ENCODE peak calls at places on chromosomes 5 and 9, in ten cellular contexts. One of them, this sample, is unnamed.

GRCh38 chr5:113347572-113347971 is 87.2 kb downstream of the TSSK1B start:
- DNase-seq in IMR-90: no peak
- DNase-seq in HCT116: no peak
- DNase-seq in Peyer's patch: no peak
- DNase-seq in H54: no peak
- DNase-seq in gastrocnemius medialis: no peak
- DNase-seq in sigmoid colon: no peak
- DNase-seq in heart left ventricle: no peak
- DNase-seq in lower leg skin: no peak
- DNase-seq in GM12878: no peak
- DNase-seq in this sample: no peak

GRCh38 chr5:130724658-130725057 is 440.4 kb downstream of the HINT1 start:
- DNase-seq in sigmoid colon: no peak
- DNase-seq in HCT116: no peak
- DNase-seq in lower leg skin: no peak
- DNase-seq in Peyer's patch: no peak
- DNase-seq in IMR-90: no peak
- DNase-seq in H54: no peak
- DNase-seq in heart left ventricle: no peak
- DNase-seq in gastrocnemius medialis: no peak
- DNase-seq in GM12878: no peak
- DNase-seq in this sample: no peak

GRCh38 chr5:148843510-148844318 is 17.3 kb downstream of the ADRB2 start:
- DNase-seq in IMR-90: peak
- DNase-seq in heart left ventricle: no peak
- DNase-seq in sigmoid colon: no peak
- DNase-seq in lower leg skin: no peak
- DNase-seq in gastrocnemius medialis: no peak
- DNase-seq in GM12878: no peak
- DNase-seq in H54: no peak
- DNase-seq in HCT116: no peak
- DNase-seq in Peyer's patch: no peak
- DNase-seq in this sample: no peak

GRCh38 chr9:34197756-34198711 is 19.2 kb downstream of the UBAP1 start:
- DNase-seq in Peyer's patch: no peak
- DNase-seq in IMR-90: no peak
- DNase-seq in sigmoid colon: no peak
- DNase-seq in H54: no peak
- DNase-seq in lower leg skin: peak
- DNase-seq in gastrocnemius medialis: no peak
- DNase-seq in GM12878: no peak
- DNase-seq in heart left ventricle: peak
- DNase-seq in HCT116: no peak
- DNase-seq in this sample: no peak

GRCh38 chr9:589723-590122 is 251.8 kb upstream of the DMRT1 start:
- DNase-seq in Peyer's patch: no peak
- DNase-seq in lower leg skin: no peak
- DNase-seq in H54: no peak
- DNase-seq in heart left ventricle: no peak
- DNase-seq in gastrocnemius medialis: no peak
- DNase-seq in GM12878: no peak
- DNase-seq in HCT116: no peak
- DNase-seq in IMR-90: peak
- DNase-seq in sigmoid colon: no peak
- DNase-seq in this sample: no peak

GRCh38 chr9:132754236-132754635 is 84.0 kb downstream of the GTF3C4 start:
- DNase-seq in H54: no peak
- DNase-seq in heart left ventricle: no peak
- DNase-seq in HCT116: no peak
- DNase-seq in IMR-90: no peak
- DNase-seq in sigmoid colon: peak
- DNase-seq in GM12878: no peak
- DNase-seq in lower leg skin: peak
- DNase-seq in Peyer's patch: no peak
- DNase-seq in gastrocnemius medialis: no peak
- DNase-seq in this sample: peak

GRCh38 chr5:177495243-177496060 is 2.0 kb downstream of the PDLIM7 start:
- DNase-seq in sigmoid colon: peak
- DNase-seq in H54: peak
- DNase-seq in HCT116: no peak
- DNase-seq in GM12878: no peak
- DNase-seq in IMR-90: peak
- DNase-seq in gastrocnemius medialis: no peak
- DNase-seq in heart left ventricle: peak
- DNase-seq in lower leg skin: no peak
- DNase-seq in Peyer's patch: no peak
- DNase-seq in this sample: peak

GRCh38 chr9:104009853-104010252 is 84.3 kb upstream of the SMC2 start:
- DNase-seq in heart left ventricle: no peak
- DNase-seq in H54: no peak
- DNase-seq in gastrocnemius medialis: no peak
- DNase-seq in Peyer's patch: no peak
- DNase-seq in sigmoid colon: no peak
- DNase-seq in GM12878: no peak
- DNase-seq in lower leg skin: no peak
- DNase-seq in HCT116: no peak
- DNase-seq in IMR-90: no peak
- DNase-seq in this sample: no peak

GRCh38 chr5:81755320-81755719 is 4.4 kb upstream of the SSBP2 start:
- DNase-seq in gastrocnemius medialis: peak
- DNase-seq in heart left ventricle: no peak
- DNase-seq in HCT116: peak
- DNase-seq in sigmoid colon: peak
- DNase-seq in H54: peak
- DNase-seq in GM12878: no peak
- DNase-seq in Peyer's patch: no peak
- DNase-seq in IMR-90: peak
- DNase-seq in lower leg skin: no peak
- DNase-seq in this sample: peak

GRCh38 chr5:103092676-103093075 is 27.3 kb downstream of the GIN1 start:
- DNase-seq in H54: no peak
- DNase-seq in lower leg skin: no peak
- DNase-seq in gastrocnemius medialis: no peak
- DNase-seq in sigmoid colon: no peak
- DNase-seq in Peyer's patch: no peak
- DNase-seq in heart left ventricle: no peak
- DNase-seq in GM12878: no peak
- DNase-seq in HCT116: no peak
- DNase-seq in IMR-90: no peak
- DNase-seq in this sample: no peak

GRCh38 chr5:103094737-103095136 is 25.2 kb downstream of the GIN1 start:
- DNase-seq in lower leg skin: no peak
- DNase-seq in GM12878: no peak
- DNase-seq in IMR-90: no peak
- DNase-seq in gastrocnemius medialis: no peak
- DNase-seq in H54: no peak
- DNase-seq in heart left ventricle: no peak
- DNase-seq in HCT116: no peak
- DNase-seq in Peyer's patch: no peak
- DNase-seq in sigmoid colon: no peak
- DNase-seq in this sample: no peak

GRCh38 chr5:103090791-103091190 is 29.1 kb downstream of the GIN1 start:
- DNase-seq in IMR-90: no peak
- DNase-seq in gastrocnemius medialis: no peak
- DNase-seq in heart left ventricle: no peak
- DNase-seq in Peyer's patch: no peak
- DNase-seq in lower leg skin: no peak
- DNase-seq in GM12878: no peak
- DNase-seq in HCT116: no peak
- DNase-seq in H54: no peak
- DNase-seq in sigmoid colon: no peak
- DNase-seq in this sample: no peak

GRCh38 chr5:103089272-103089671 is 30.7 kb downstream of the GIN1 start:
- DNase-seq in IMR-90: no peak
- DNase-seq in heart left ventricle: no peak
- DNase-seq in lower leg skin: no peak
- DNase-seq in sigmoid colon: no peak
- DNase-seq in GM12878: no peak
- DNase-seq in Peyer's patch: no peak
- DNase-seq in HCT116: no peak
- DNase-seq in H54: no peak
- DNase-seq in gastrocnemius medialis: no peak
- DNase-seq in this sample: no peak

GRCh38 chr5:103093727-103094126 is 26.2 kb downstream of the GIN1 start:
- DNase-seq in IMR-90: no peak
- DNase-seq in HCT116: no peak
- DNase-seq in Peyer's patch: no peak
- DNase-seq in sigmoid colon: no peak
- DNase-seq in GM12878: no peak
- DNase-seq in H54: no peak
- DNase-seq in lower leg skin: no peak
- DNase-seq in heart left ventricle: no peak
- DNase-seq in gastrocnemius medialis: no peak
- DNase-seq in this sample: no peak
- TF ChIP-seq POLR2A in IMR-90: no peak
- TF ChIP-seq POLR2A in HCT116: no peak
- TF ChIP-seq POLR2A in Peyer's patch: no peak
- TF ChIP-seq POLR2A in sigmoid colon: no peak
- TF ChIP-seq POLR2A in GM12878: no peak
- TF ChIP-seq POLR2A in H54: no peak
- TF ChIP-seq POLR2A in lower leg skin: no peak
- TF ChIP-seq POLR2A in heart left ventricle: no peak
- TF ChIP-seq POLR2A in gastrocnemius medialis: no peak
- TF ChIP-seq POLR2A in this sample: no peak

GRCh38 chr5:154757647-154758406 is 2.6 kb downstream of the LARP1 start:
- DNase-seq in IMR-90: peak
- DNase-seq in heart left ventricle: no peak
- DNase-seq in GM12878: no peak
- DNase-seq in H54: no peak
- DNase-seq in Peyer's patch: peak
- DNase-seq in lower leg skin: no peak
- DNase-seq in HCT116: no peak
- DNase-seq in gastrocnemius medialis: no peak
- DNase-seq in sigmoid colon: no peak
- DNase-seq in this sample: peak
- TF ChIP-seq POLR2A in IMR-90: no peak
- TF ChIP-seq POLR2A in heart left ventricle: no peak
- TF ChIP-seq POLR2A in GM12878: no peak
- TF ChIP-seq POLR2A in H54: no peak
- TF ChIP-seq POLR2A in Peyer's patch: no peak
- TF ChIP-seq POLR2A in lower leg skin: no peak
- TF ChIP-seq POLR2A in HCT116: no peak
- TF ChIP-seq POLR2A in gastrocnemius medialis: no peak
- TF ChIP-seq POLR2A in sigmoid colon: no peak
- TF ChIP-seq POLR2A in this sample: no peak

GRCh38 chr5:138542956-138543729 is at the start of gene ETF1:
- DNase-seq in Peyer's patch: peak
- DNase-seq in heart left ventricle: peak
- DNase-seq in GM12878: peak
- DNase-seq in HCT116: peak
- DNase-seq in sigmoid colon: peak
- DNase-seq in H54: peak
- DNase-seq in gastrocnemius medialis: peak
- DNase-seq in lower leg skin: peak
- DNase-seq in IMR-90: peak
- DNase-seq in this sample: peak

GRCh38 chr5:138542120-138542955 is 698 bp downstream of the ETF1 start:
- DNase-seq in heart left ventricle: no peak
- DNase-seq in Peyer's patch: no peak
- DNase-seq in GM12878: no peak
- DNase-seq in H54: no peak
- DNase-seq in sigmoid colon: peak
- DNase-seq in gastrocnemius medialis: no peak
- DNase-seq in HCT116: no peak
- DNase-seq in IMR-90: peak
- DNase-seq in lower leg skin: no peak
- DNase-seq in this sample: peak

GRCh38 chr5:138543730-138544104 is 681 bp upstream of the ETF1 start:
- DNase-seq in heart left ventricle: no peak
- DNase-seq in lower leg skin: peak
- DNase-seq in IMR-90: no peak
- DNase-seq in GM12878: no peak
- DNase-seq in HCT116: no peak
- DNase-seq in sigmoid colon: no peak
- DNase-seq in H54: peak
- DNase-seq in gastrocnemius medialis: no peak
- DNase-seq in Peyer's patch: peak
- DNase-seq in this sample: no peak

GRCh38 chr5:138545919-138546562 is 3.0 kb upstream of the ETF1 start:
- DNase-seq in H54: no peak
- DNase-seq in heart left ventricle: no peak
- DNase-seq in sigmoid colon: no peak
- DNase-seq in IMR-90: peak
- DNase-seq in Peyer's patch: no peak
- DNase-seq in gastrocnemius medialis: no peak
- DNase-seq in GM12878: no peak
- DNase-seq in lower leg skin: no peak
- DNase-seq in HCT116: no peak
- DNase-seq in this sample: no peak

DNA sequence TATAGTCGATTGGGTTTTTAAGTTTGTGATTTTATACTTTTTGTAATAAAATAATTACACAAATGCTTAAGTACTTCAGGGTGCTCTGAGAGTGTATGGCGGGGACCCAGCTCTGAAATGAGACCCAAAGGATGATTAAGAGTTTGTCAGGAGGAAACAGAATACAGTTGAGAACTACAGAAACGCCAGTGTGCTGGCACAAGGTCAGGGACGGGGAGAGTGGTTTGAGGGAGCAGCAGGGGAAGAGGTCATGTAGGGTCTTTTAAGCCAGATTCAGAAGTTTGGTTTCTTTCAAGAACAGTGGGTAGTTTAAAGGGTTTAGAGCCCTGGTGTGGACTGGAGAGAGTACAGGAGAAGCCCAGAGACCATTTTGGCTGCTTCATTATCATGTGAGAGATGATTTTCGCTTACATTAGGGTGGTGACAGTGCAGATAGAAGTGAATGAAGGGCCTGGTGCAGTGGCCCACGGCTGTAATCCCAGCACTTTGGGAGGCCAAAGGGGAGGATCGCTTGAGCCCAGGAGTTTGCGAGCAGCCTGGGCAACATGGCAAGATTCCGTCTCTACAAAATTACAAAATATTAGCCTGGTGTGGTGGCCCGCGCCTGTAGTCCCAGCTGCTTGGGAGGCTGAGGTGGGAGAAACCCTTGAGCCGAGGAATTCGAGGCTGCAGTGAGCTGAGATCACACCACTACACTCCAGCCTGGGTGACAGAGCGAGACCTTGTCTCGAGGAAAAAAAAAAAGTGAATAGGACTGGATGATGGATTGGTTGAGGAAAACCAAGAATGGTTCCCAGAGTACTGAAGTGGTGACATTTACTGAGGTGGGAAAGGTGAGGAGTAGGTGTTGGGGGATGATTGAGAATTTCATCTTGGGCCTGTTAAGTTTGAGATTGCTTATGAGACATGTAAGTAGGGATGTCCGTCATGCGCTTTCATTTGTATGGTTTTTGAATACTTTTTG is 1.4 kb upstream of the ETF1 start:
- DNase-seq in lower leg skin: no peak
- DNase-seq in sigmoid colon: peak
- DNase-seq in gastrocnemius medialis: peak
- DNase-seq in H54: no peak
- DNase-seq in heart left ventricle: no peak
- DNase-seq in HCT116: no peak
- DNase-seq in Peyer's patch: no peak
- DNase-seq in IMR-90: peak
- DNase-seq in GM12878: no peak
- DNase-seq in this sample: no peak
- TF ChIP-seq POLR2A in lower leg skin: no peak
- TF ChIP-seq POLR2A in sigmoid colon: no peak
- TF ChIP-seq POLR2A in gastrocnemius medialis: no peak
- TF ChIP-seq POLR2A in H54: no peak
- TF ChIP-seq POLR2A in heart left ventricle: no peak
- TF ChIP-seq POLR2A in HCT116: no peak
- TF ChIP-seq POLR2A in Peyer's patch: no peak
- TF ChIP-seq POLR2A in IMR-90: peak
- TF ChIP-seq POLR2A in GM12878: peak
- TF ChIP-seq POLR2A in this sample: no peak

GRCh38 chr9:21802418-21803000 is at the start of gene MTAP:
- DNase-seq in gastrocnemius medialis: peak
- DNase-seq in IMR-90: peak
- DNase-seq in GM12878: peak
- DNase-seq in sigmoid colon: peak
- DNase-seq in H54: no peak
- DNase-seq in Peyer's patch: peak
- DNase-seq in HCT116: peak
- DNase-seq in heart left ventricle: peak
- DNase-seq in lower leg skin: peak
- DNase-seq in this sample: peak
- TF ChIP-seq POLR2A in gastrocnemius medialis: peak
- TF ChIP-seq POLR2A in IMR-90: peak
- TF ChIP-seq POLR2A in GM12878: peak
- TF ChIP-seq POLR2A in sigmoid colon: peak
- TF ChIP-seq POLR2A in H54: no peak
- TF ChIP-seq POLR2A in Peyer's patch: peak
- TF ChIP-seq POLR2A in HCT116: peak
- TF ChIP-seq POLR2A in heart left ventricle: no peak
- TF ChIP-seq POLR2A in lower leg skin: no peak
- TF ChIP-seq POLR2A in this sample: peak